ENCODE peak calls at places on chromosomes 2 and 18, in six cellular contexts. F is activated effector memory CD4-positive, alpha-beta T cell treated with anti-CD3 and anti-CD28 coated beads, Interleukin-2, amount 50 U/mL, for 16 hours; J is HTR-8/SVneo; S is NCI-H1092 treated with DMSO at 0.1 percent for 48 hours; Y is ACHN; U is activated CD4-positive, alpha-beta T cell treated with anti-CD3 and anti-CD28 coated beads, Interleukin-2, amount 50 U/mL, for 4 hours. M is an unnamed sample.
A peak's percentile ranks its signal among the peaks of the same experiment; 100 is the strongest.

GRCh38 chr2:210477496-210477895 is 937 bp upstream of the LANCL1 start:
- DNase-seq in S (no peak), F (no peak), Y (peak; percentile 76), U (no peak), J (peak; percentile 57), M (peak; percentile 64)

GRCh38 chr2:199975297-199975895 is 20.0 kb downstream of the MAIP1 start:
- DNase-seq in S (no peak), Y (no peak), U (no peak), J (no peak), F (no peak), M (no peak)

GRCh38 chr18:55515946-55516710 is 71.9 kb downstream of the TCF4 start:
- DNase-seq in S (no peak), Y (no peak), J (no peak), U (no peak), F (no peak), M (no peak)

GRCh38 chr2:239864247-239865058 is 160.7 kb downstream of the NDUFA10 start:
- DNase-seq in F (no peak), U (no peak), S (no peak), Y (no peak), J (no peak), M (no peak)

GRCh38 chr2:182713611-182714010 is 2.4 kb upstream of the DNAJC10 start:
- DNase-seq in U (no peak), J (no peak), Y (no peak), F (no peak), S (no peak), M (no peak)

GRCh38 chr2:64826703-64827102 is 162.5 kb upstream of the SLC1A4 start:
- DNase-seq in Y (no peak), S (no peak), F (no peak), J (no peak), U (no peak), M (no peak)

GRCh38 chr2:224069172-224069571 is 30.1 kb upstream of the SERPINE2 start:
- DNase-seq in S (no peak), J (no peak), Y (no peak), F (no peak), U (no peak), M (no peak)

GRCh38 chr18:74742573-74742972 is 144.9 kb downstream of the ZNF407 start:
- DNase-seq in S (no peak), J (no peak), U (no peak), F (no peak), Y (peak; percentile 22), M (no peak)

GRCh38 chr2:139609109-139609508 is 828.9 kb upstream of the NXPH2 start:
- DNase-seq in Y (no peak), S (no peak), F (no peak), U (no peak), J (no peak), M (no peak)

GRCh38 chr2:195818521-195818920 is 161.5 kb downstream of the SLC39A10 start:
- DNase-seq in U (no peak), J (no peak), Y (no peak), F (no peak), S (no peak), M (no peak)

GRCh38 chr2:133581027-133581760 is 12.9 kb upstream of the NCKAP5 start:
- DNase-seq in Y (no peak), U (no peak), J (no peak), F (no peak), S (peak; percentile 4), M (no peak)

GRCh38 chr18:35267161-35267651 is 22.8 kb downstream of the ZSCAN30 start:
- DNase-seq in F (peak; percentile 87), U (peak; percentile 54), J (no peak), Y (no peak), S (peak; percentile 93), M (peak; percentile 51)

GRCh38 chr2:107062173-107062572 is 176.2 kb upstream of the ST6GAL2 start:
- DNase-seq in F (no peak), U (no peak), S (no peak), Y (no peak), J (no peak), M (no peak)

GRCh38 chr2:55327470-55328230 is 58.6 kb upstream of the MTIF2 start:
- DNase-seq in F (no peak), J (no peak), U (no peak), Y (no peak), S (no peak), M (no peak)

GRCh38 chr18:24704921-24705620 is 244.6 kb downstream of the HRH4 start:
- DNase-seq in U (no peak), F (no peak), Y (no peak), S (peak; percentile 86), J (no peak), M (peak; percentile 85)

GRCh38 chr2:200380833-200381542 is 74.5 kb downstream of the SPATS2L start:
- DNase-seq in U (no peak), Y (peak; percentile 64), J (peak; percentile 56), S (no peak), F (no peak), M (no peak)

GRCh38 chr2:23705771-23706612 is 220.9 kb downstream of the ATAD2B start:
- DNase-seq in Y (no peak), J (no peak), F (no peak), U (no peak), S (no peak), M (no peak)

GRCh38 chr2:240397924-240398611 is 37.4 kb upstream of the GPC1 start:
- DNase-seq in J (no peak), F (peak; percentile 47), Y (no peak), U (no peak), S (no peak), M (no peak)

GRCh38 chr2:237039301-237039906 is 46.3 kb upstream of the COPS8 start:
- DNase-seq in U (no peak), F (no peak), Y (no peak), J (no peak), S (no peak), M (no peak)

GRCh38 chr2:97704989-97705388 is 8.4 kb upstream of the ZAP70 start:
- DNase-seq in U (no peak), S (no peak), J (no peak), F (no peak), Y (no peak), M (no peak)

GRCh38 chr2:48530033-48530804 is at the start of gene STON1:
- DNase-seq in F (peak; percentile 72), S (no peak), Y (peak; percentile 12), J (peak; percentile 54), U (peak; percentile 8), M (peak; percentile 69)

GRCh38 chr2:100730290-100730868 is 89.6 kb upstream of the NPAS2 start:
- DNase-seq in S (no peak), U (peak; percentile 34), J (peak; percentile 53), F (peak; percentile 66), Y (peak; percentile 74), M (peak; percentile 9)

GRCh38 chr18:7677424-7677823 is 110.3 kb downstream of the PTPRM start:
- DNase-seq in Y (no peak), J (no peak), S (no peak), F (no peak), U (no peak), M (no peak)

GRCh38 chr2:171785450-171785849 is 98.2 kb downstream of the DYNC1I2 start:
- DNase-seq in J (no peak), Y (no peak), F (no peak), S (no peak), U (no peak), M (no peak)

GRCh38 chr2:85997016-85997970 is 108.4 kb downstream of the POLR1A start:
- DNase-seq in U (no peak), F (peak; percentile 41), S (no peak), J (no peak), Y (no peak), M (peak; percentile 60)

GRCh38 chr18:68564961-68565360 is 149.9 kb downstream of the TMX3 start:
- DNase-seq in U (no peak), F (no peak), J (no peak), Y (no peak), S (no peak), M (no peak)

GRCh38 chr2:47075361-47076125 is 79.6 kb downstream of the STPG4 start:
- DNase-seq in J (no peak), F (no peak), U (no peak), Y (no peak), S (no peak), M (no peak)

GRCh38 chr2:7450188-7451156 is 533.3 kb downstream of the RNF144A start:
- DNase-seq in U (peak; percentile 50), F (peak; percentile 73), Y (no peak), J (no peak), S (no peak), M (no peak)

GRCh38 chr2:151508519-151508918 is 98.8 kb downstream of the RIF1 start:
- DNase-seq in U (no peak), J (no peak), Y (no peak), F (no peak), S (no peak), M (no peak)

GRCh38 chr18:48399303-48400075 is 9.7 kb downstream of the ZBTB7C start:
- DNase-seq in J (no peak), F (no peak), Y (no peak), U (no peak), S (no peak), M (peak; percentile 5)

GRCh38 chr2:81194581-81194980 is 890.0 kb upstream of the LRRTM1 start:
- DNase-seq in J (no peak), F (no peak), Y (no peak), S (no peak), U (no peak), M (no peak)

GRCh38 chr2:190183535-190183934 is 121.0 kb upstream of the MSTN start:
- DNase-seq in J (no peak), U (no peak), Y (no peak), F (no peak), S (no peak), M (no peak)

GRCh38 chr2:108199726-108200125 is 40.0 kb upstream of the SULT1C3 start:
- DNase-seq in F (no peak), U (no peak), Y (no peak), S (no peak), J (no peak), M (peak; percentile 25)

GRCh38 chr18:63783394-63783793 is 8.2 kb downstream of the SERPINB7 start:
- DNase-seq in J (no peak), F (no peak), Y (no peak), S (no peak), U (no peak), M (no peak)

GRCh38 chr2:8658064-8658862 is 23.6 kb upstream of the ID2 start:
- DNase-seq in U (no peak), F (peak; percentile 48), Y (no peak), J (no peak), S (no peak), M (no peak)

GRCh38 chr2:127504552-127505460 is 21.5 kb downstream of the IWS1 start:
- DNase-seq in Y (no peak), F (no peak), S (no peak), J (no peak), U (no peak), M (no peak)